ENCODE peak calls at places on chromosomes 2 and 18, in four cellular contexts. B, J, A and Q are unnamed samples.

GRCh38 chr18:51135795-51136194 is 61.7 kb downstream of the MEX3C start:
- DNase-seq in B (no peak), A (no peak), J (peak; percentile 57), Q (no peak)

GRCh38 chr18:12748671-12749070 is 45.8 kb downstream of the PSMG2 start:
- DNase-seq in J (no peak), A (no peak), B (peak; percentile 23), Q (no peak)

GRCh38 chr2:226431301-226431955 is 368.2 kb downstream of the IRS1 start:
- DNase-seq in A (no peak), B (peak; percentile 51), J (no peak), Q (no peak)

GRCh38 chr18:57803119-57803969 is at the start of gene ATP8B1:
- DNase-seq in J (no peak), B (peak; percentile 73), A (peak; percentile 60), Q (peak; percentile 82)

GRCh38 chr2:28300921-28301341 is 91.7 kb upstream of the FOSL2 start:
- DNase-seq in A (no peak), B (peak; percentile 98), J (no peak), Q (no peak)

GRCh38 chr2:174914894-174915760 is 90.1 kb downstream of the CHN1 start:
- DNase-seq in J (no peak), A (peak; percentile 21), B (no peak), Q (peak; percentile 51)

GRCh38 chr2:57490746-57491145 is 555.9 kb upstream of the VRK2 start:
- DNase-seq in A (no peak), B (no peak), J (no peak), Q (no peak)

GRCh38 chr2:56474412-56475158 is 290.8 kb downstream of the CCDC85A start:
- DNase-seq in A (no peak), B (no peak), J (no peak), Q (no peak)

GRCh38 chr2:24824966-24825882 is 32.0 kb downstream of the CENPO start:
- DNase-seq in A (no peak), B (no peak), J (peak; percentile 69), Q (no peak)

GRCh38 chr2:213848631-213849030 is 562.2 kb upstream of the VWC2L start:
- DNase-seq in A (no peak), B (peak; percentile 82), J (no peak), Q (no peak)

GRCh38 chr2:170578596-170578995 is 136.5 kb upstream of the SP5 start:
- DNase-seq in B (no peak), A (no peak), J (no peak), Q (no peak)

GRCh38 chr2:64327510-64328414 is 126.2 kb upstream of the LGALSL start:
- DNase-seq in B (no peak), J (peak; percentile 84), A (no peak), Q (peak; percentile 43)

GRCh38 chr2:30230479-30230854 is 867 bp upstream of the LBH start:
- DNase-seq in B (peak; percentile 64), A (peak; percentile 83), J (no peak), Q (peak; percentile 48)

GRCh38 chr2:12796617-12797016 is 79.9 kb downstream of the TRIB2 start:
- DNase-seq in A (peak; percentile 21), B (no peak), J (no peak), Q (peak; percentile 75)

GRCh38 chr2:15997728-15998280 is 57.5 kb downstream of the MYCN start:
- DNase-seq in J (no peak), A (no peak), B (no peak), Q (no peak)

GRCh38 chr2:55839182-55839819 is 84.3 kb downstream of the EFEMP1 start:
- DNase-seq in B (peak; percentile 46), A (no peak), J (no peak), Q (no peak)

GRCh38 chr2:219632758-219633101 is 5.3 kb downstream of the SLC4A3 start:
- DNase-seq in J (no peak), A (peak; percentile 28), B (no peak), Q (no peak)

GRCh38 chr2:165825041-165825440 is 31.0 kb upstream of the GALNT3 start:
- DNase-seq in A (peak; percentile 21), J (no peak), B (peak; percentile 44), Q (no peak)

GRCh38 chr2:122660786-122661634 is 905.6 kb downstream of the TSN start:
- DNase-seq in A (peak; percentile 16), B (no peak), J (no peak), Q (no peak)

GRCh38 chr18:323253-323622 is 55.4 kb upstream of the THOC1 start:
- DNase-seq in B (peak; percentile 38), A (no peak), J (no peak), Q (no peak)

GRCh38 chr2:143607446-143608110 is 478.4 kb downstream of the ARHGAP15 start:
- DNase-seq in J (no peak), A (no peak), B (peak; percentile 68), Q (no peak)

GRCh38 chr2:171629113-171629512 is 58.2 kb upstream of the DYNC1I2 start:
- DNase-seq in B (no peak), J (no peak), A (no peak), Q (no peak)

GRCh38 chr2:120589782-120590608 is 145.7 kb upstream of the GLI2 start:
- DNase-seq in B (peak; percentile 98), A (no peak), J (no peak), Q (no peak)

GRCh38 chr2:70941701-70942100 is 6.0 kb downstream of the ATP6V1B1 start:
- DNase-seq in J (no peak), B (no peak), A (no peak), Q (no peak)

GRCh38 chr2:233416199-233416598 is 61.9 kb downstream of the DGKD start:
- DNase-seq in A (no peak), J (no peak), B (no peak), Q (no peak)

GRCh38 chr2:95328386-95329125 is 31.4 kb downstream of the KCNIP3 start:
- DNase-seq in J (no peak), A (no peak), B (peak; percentile 18), Q (no peak)

GRCh38 chr18:35282353-35282752 is 7.7 kb downstream of the ZSCAN30 start:
- DNase-seq in A (no peak), J (no peak), B (peak; percentile 95), Q (no peak)
- H3K9me3 ChIP-seq in A (no peaks in the 10 kb centered on the region), J (peaks cover 32% of the 10 kb centered on the region), B (peaks cover 25% of the 10 kb centered on the region), Q (peaks cover 13% of the 10 kb centered on the region)

GRCh38 chr2:8248623-8248957 is 433.3 kb upstream of the ID2 start:
- DNase-seq in B (peak; percentile 39), A (no peak), J (no peak), Q (no peak)

GRCh38 chr2:8249769-8250168 is 432.1 kb upstream of the ID2 start:
- DNase-seq in A (no peak), B (no peak), J (no peak), Q (no peak)

GRCh38 chr2:8251291-8251690 is 430.6 kb upstream of the ID2 start:
- DNase-seq in J (no peak), A (no peak), B (no peak), Q (no peak)

GRCh38 chr2:8247905-8248622 is 433.8 kb upstream of the ID2 start:
- DNase-seq in A (no peak), B (peak; percentile 6), J (peak; percentile 55), Q (no peak)

DNA sequence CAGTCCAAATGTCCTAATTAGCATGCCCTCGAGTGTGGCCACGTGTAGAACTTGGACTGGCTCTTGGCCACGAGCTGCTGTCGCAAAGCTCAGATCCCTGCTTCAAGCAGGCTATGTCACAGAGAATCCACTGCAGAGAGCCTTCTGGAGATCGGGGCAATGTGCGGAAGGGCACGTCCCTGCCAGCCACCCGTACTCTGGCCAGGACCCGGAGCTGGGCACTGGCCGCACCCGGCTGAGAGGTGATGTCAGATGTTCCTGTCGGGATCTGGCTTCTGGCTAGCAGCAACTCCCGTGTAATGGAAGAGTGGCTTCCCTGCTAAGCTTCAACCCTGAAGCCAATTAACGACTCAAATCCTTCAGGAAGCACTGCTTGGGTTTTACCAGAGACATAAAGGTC is 432.7 kb upstream of the ID2 start:
- DNase-seq in B (no peak), A (no peak), J (no peak), Q (no peak)
- H3K9me3 ChIP-seq in B (no peaks in the 10 kb centered on the region), A (no peaks in the 10 kb centered on the region), J (peaks cover 3% of the 10 kb centered on the region), Q (peaks cover 5% of the 10 kb centered on the region)

GRCh38 chr18:70621710-70622109 is 332.9 kb downstream of the SOCS6 start:
- DNase-seq in J (no peak), B (no peak), A (no peak), Q (no peak)
- H3K9me3 ChIP-seq in J (no peaks in the 10 kb centered on the region), B (peaks cover 10% of the 10 kb centered on the region), A (no peaks in the 10 kb centered on the region), Q (peaks cover 4% of the 10 kb centered on the region)

GRCh38 chr18:55906533-55906932 is 318.5 kb upstream of the TCF4 start:
- DNase-seq in J (no peak), A (no peak), B (no peak), Q (no peak)

GRCh38 chr18:55908790-55909408 is 320.9 kb upstream of the TCF4 start:
- DNase-seq in A (no peak), J (no peak), B (peak; percentile 26), Q (no peak)

GRCh38 chr18:55907352-55908045 is 319.5 kb upstream of the TCF4 start:
- DNase-seq in B (peak; percentile 13), A (no peak), J (no peak), Q (peak; percentile 29)

GRCh38 chr18:55900380-55900779 is 312.4 kb upstream of the TCF4 start:
- DNase-seq in A (no peak), B (peak; percentile 65), J (no peak), Q (no peak)

DNA sequence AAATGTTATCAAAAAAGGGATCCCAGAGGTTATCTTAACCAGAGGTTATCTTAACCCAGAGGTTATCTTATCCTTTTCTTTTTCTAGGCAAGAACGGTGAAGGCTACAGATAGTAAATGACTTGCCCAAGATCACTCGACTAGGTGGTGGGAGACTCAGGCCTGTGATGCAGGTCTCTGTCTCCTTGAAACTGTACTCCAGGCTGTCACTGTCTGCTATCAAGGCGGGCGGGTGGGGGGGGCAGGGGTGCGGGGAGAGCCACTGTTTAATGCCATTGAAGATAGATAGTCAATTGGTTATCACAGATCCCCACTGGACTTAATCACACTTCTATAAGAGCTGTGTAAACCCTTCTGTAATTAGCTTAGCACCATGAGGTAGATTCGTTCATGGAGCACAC is 315.9 kb upstream of the TCF4 start:
- DNase-seq in A (no peak), J (no peak), B (no peak), Q (no peak)
- H3K9me3 ChIP-seq in A (no peaks in the 10 kb centered on the region), J (no peaks in the 10 kb centered on the region), B (no peaks in the 10 kb centered on the region), Q (no peaks in the 10 kb centered on the region)

GRCh38 chr2:206287197-206287596 is 12.7 kb downstream of the ZDBF2 start:
- DNase-seq in B (no peak), A (no peak), J (no peak), Q (no peak)
- H3K9me3 ChIP-seq in B (no peaks in the 10 kb centered on the region), A (no peaks in the 10 kb centered on the region), J (no peaks in the 10 kb centered on the region), Q (peaks cover 32% of the 10 kb centered on the region)